ENCODE peak calls at places on chromosomes 6 and 20, in seven cellular contexts. L, A, D, I, H, T and K are unnamed samples.

GRCh38 chr6:86558318-86558717 is 379.0 kb upstream of the HTR1E start:
- DNase-seq in L (no peak), A (no peak), D (no peak), I (no peak), H (peak; percentile 43), T (no peak), K (no peak)

GRCh38 chr6:125149256-125150144 is 4.1 kb upstream of the TPD52L1 start:
- DNase-seq in L (no peak), A (no peak), D (no peak), I (no peak), H (no peak), T (no peak), K (no peak)

GRCh38 chr6:155528982-155529453 is 73.4 kb upstream of the NOX3 start:
- DNase-seq in L (peak; percentile 95), A (no peak), D (no peak), I (no peak), H (no peak), T (no peak), K (no peak)

GRCh38 chr6:133062077-133062476 is 179.1 kb upstream of the EYA4 start:
- DNase-seq in L (no peak), A (no peak), D (no peak), I (no peak), H (no peak), T (no peak), K (no peak)

GRCh38 chr20:58125726-58126125 is 102.7 kb downstream of the ANKRD60 start:
- DNase-seq in L (no peak), A (no peak), D (no peak), I (no peak), H (no peak), T (no peak), K (no peak)

GRCh38 chr20:23123886-23124285 is 37.8 kb upstream of the CD93 start:
- DNase-seq in L (no peak), A (no peak), D (no peak), I (no peak), H (no peak), T (no peak), K (no peak)

GRCh38 chr6:164042212-164042611 is 627.7 kb downstream of the QKI start:
- DNase-seq in L (no peak), A (no peak), D (no peak), I (peak; percentile 30), H (no peak), T (no peak), K (no peak)

GRCh38 chr6:47737406-47737805 is 39.0 kb downstream of the ADGRF4 start:
- DNase-seq in L (no peak), A (no peak), D (no peak), I (no peak), H (no peak), T (no peak), K (no peak)

GRCh38 chr6:43020847-43021246 is 576 bp upstream of the RRP36 start:
- DNase-seq in L (no peak), A (no peak), D (no peak), I (peak; percentile 55), H (peak; percentile 48), T (peak; percentile 61), K (no peak)

GRCh38 chr6:36701401-36701991 is 3.9 kb downstream of the RAB44 start:
- DNase-seq in L (peak; percentile 52), A (no peak), D (no peak), I (peak; percentile 37), H (no peak), T (no peak), K (peak; percentile 61)

GRCh38 chr20:47934761-47935160 is 149.5 kb upstream of the SULF2 start:
- DNase-seq in L (no peak), A (no peak), D (no peak), I (no peak), H (no peak), T (no peak), K (no peak)

GRCh38 chr6:126480268-126480667 is 140.4 kb downstream of the CENPW start:
- DNase-seq in L (no peak), A (no peak), D (no peak), I (no peak), H (no peak), T (no peak), K (no peak)

GRCh38 chr20:34271961-34272360 is 30.7 kb downstream of the ASIP start:
- DNase-seq in L (no peak), A (no peak), D (no peak), I (no peak), H (no peak), T (no peak), K (no peak)

GRCh38 chr20:23152308-23152892 is 66.3 kb upstream of the CD93 start:
- DNase-seq in L (peak; percentile 90), A (no peak), D (no peak), I (peak; percentile 93), H (no peak), T (peak; percentile 27), K (no peak)

GRCh38 chr20:50144362-50144761 is 9.2 kb downstream of the PEDS1 start:
- DNase-seq in L (peak; percentile 81), A (no peak), D (no peak), I (no peak), H (no peak), T (no peak), K (no peak)

GRCh38 chr6:89008299-89008698 is 44.9 kb upstream of the RNGTT start:
- DNase-seq in L (no peak), A (no peak), D (no peak), I (no peak), H (no peak), T (no peak), K (no peak)

GRCh38 chr6:132813173-132813856 is 1.1 kb upstream of the RPS12 start:
- DNase-seq in L (peak; percentile 57), A (no peak), D (no peak), I (peak; percentile 58), H (no peak), T (peak; percentile 48), K (peak; percentile 60)

GRCh38 chr20:6104493-6105188 is 18.2 kb downstream of the FERMT1 start:
- DNase-seq in L (no peak), A (no peak), D (no peak), I (no peak), H (no peak), T (no peak), K (no peak)

GRCh38 chr6:161168281-161168891 is 105.5 kb downstream of the AGPAT4 start:
- DNase-seq in L (no peak), A (peak; percentile 86), D (no peak), I (peak; percentile 33), H (peak; percentile 63), T (no peak), K (no peak)

GRCh38 chr6:161171207-161171606 is 102.7 kb downstream of the AGPAT4 start:
- DNase-seq in L (no peak), A (no peak), D (no peak), I (no peak), H (no peak), T (no peak), K (no peak)

GRCh38 chr6:161166677-161167076 is 107.2 kb downstream of the AGPAT4 start:
- DNase-seq in L (no peak), A (no peak), D (no peak), I (no peak), H (no peak), T (no peak), K (no peak)

GRCh38 chr6:161169060-161169459 is 104.8 kb downstream of the AGPAT4 start:
- DNase-seq in L (no peak), A (no peak), D (no peak), I (no peak), H (no peak), T (no peak), K (no peak)

GRCh38 chr6:161169690-161170089 is 104.2 kb downstream of the AGPAT4 start:
- DNase-seq in L (no peak), A (no peak), D (no peak), I (peak; percentile 95), H (peak; percentile 67), T (no peak), K (no peak)
- TF ChIP-seq JUND in L (no peak), A (no peak), D (no peak), I (peak; percentile 51), H (no peak), T (no peak), K (no peak)

GRCh38 chr20:14716251-14716650 is 378.8 kb upstream of the FLRT3 start:
- DNase-seq in L (no peak), A (no peak), D (no peak), I (no peak), H (no peak), T (peak; percentile 54), K (no peak)
- TF ChIP-seq JUND in L (no peak), A (no peak), D (no peak), I (no peak), H (no peak), T (no peak), K (no peak)

GRCh38 chr6:118719351-118720124 is 68.1 kb upstream of the CEP85L start:
- DNase-seq in L (no peak), A (no peak), D (no peak), I (no peak), H (no peak), T (no peak), K (no peak)

GRCh38 chr6:118724211-118724610 is 72.8 kb upstream of the CEP85L start:
- DNase-seq in L (no peak), A (no peak), D (no peak), I (no peak), H (no peak), T (no peak), K (no peak)

GRCh38 chr6:118720125-118720473 is 68.7 kb upstream of the CEP85L start:
- DNase-seq in L (no peak), A (no peak), D (no peak), I (no peak), H (no peak), T (no peak), K (no peak)

GRCh38 chr6:118725944-118726343 is 74.6 kb upstream of the CEP85L start:
- DNase-seq in L (no peak), A (no peak), D (no peak), I (peak; percentile 46), H (no peak), T (no peak), K (no peak)

GRCh38 chr6:118722820-118723526 is 71.6 kb upstream of the CEP85L start:
- DNase-seq in L (no peak), A (no peak), D (no peak), I (no peak), H (no peak), T (no peak), K (no peak)
- TF ChIP-seq JUND in L (no peak), A (no peak), D (no peak), I (no peak), H (no peak), T (no peak), K (no peak)

DNA sequence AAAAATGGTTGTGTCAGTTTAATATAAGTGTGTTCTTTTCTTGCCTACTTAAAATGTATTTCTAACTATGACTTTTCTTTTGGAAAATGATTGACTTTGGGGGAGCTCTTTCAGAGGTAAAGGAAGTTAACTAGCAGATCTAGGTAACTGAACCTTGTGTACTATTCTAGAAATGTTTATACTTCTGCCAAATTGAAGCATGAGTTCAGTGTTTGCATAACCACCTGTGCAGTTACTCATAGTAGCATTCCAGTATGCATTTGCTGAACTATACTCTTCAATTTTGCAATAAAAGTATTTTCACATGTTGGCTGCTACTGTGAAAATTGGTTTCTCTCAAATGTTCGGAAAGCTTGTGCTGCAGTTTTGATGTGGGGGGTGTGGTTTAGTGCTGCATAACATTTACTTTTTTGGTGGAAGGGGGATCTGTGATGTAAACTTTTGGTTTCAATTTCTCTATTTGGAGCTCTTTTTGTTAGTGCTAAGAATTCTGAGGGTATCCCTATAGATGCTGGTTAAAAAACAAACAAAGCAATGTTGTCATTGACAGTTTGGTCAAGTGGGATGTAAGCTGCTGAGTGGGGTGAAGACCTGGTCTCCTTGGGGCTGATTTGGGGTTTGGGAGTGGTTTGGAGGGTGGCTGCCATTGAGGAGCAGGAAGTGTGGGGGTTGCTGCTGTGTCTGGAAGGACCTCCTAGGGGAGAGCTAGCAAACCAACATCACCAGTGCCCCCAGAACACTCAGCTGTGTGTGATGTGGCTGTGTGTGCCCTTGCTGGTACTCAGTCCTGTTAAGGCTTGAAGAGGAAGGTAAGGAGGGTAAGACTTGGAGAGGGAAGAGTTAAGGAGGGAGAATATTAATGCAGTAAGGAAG is 87.8 kb downstream of the CARMIL1 start:
- DNase-seq in L (no peak), A (no peak), D (peak; percentile 39), I (no peak), H (no peak), T (no peak), K (no peak)
- TF ChIP-seq JUND in L (no peak), A (no peak), D (no peak), I (no peak), H (no peak), T (no peak), K (no peak)